ENCODE peak calls at places on chromosomes 13 and 19, in seven cellular contexts. P is thoracic aorta, A is mammary epithelial cell, R is brain microvascular endothelial cell, O is lower lobe of right lung, H is heart left ventricle, X is ovary. K is an unnamed sample.

GRCh38 chr19:44592451-44592890 is 20.9 kb upstream of the IGSF23 start:
- DNase-seq in R (no peak), X (no peak), P (no peak), H (peak), A (no peak), O (no peak), K (no peak)

GRCh38 chr19:9793051-9793591 is 24.6 kb upstream of the ZNF846 start:
- DNase-seq in H (no peak), X (peak), A (peak), O (peak), P (peak), R (peak), K (peak)

GRCh38 chr13:21730186-21730880 is 59.5 kb downstream of the FGF9 start:
- DNase-seq in A (no peak), R (no peak), H (no peak), P (no peak), X (no peak), O (no peak), K (no peak)

GRCh38 chr13:51902776-51903175 is 41.0 kb downstream of the CCDC70 start:
- DNase-seq in O (no peak), A (no peak), X (no peak), P (no peak), H (no peak), R (no peak), K (no peak)

GRCh38 chr13:32961724-32962123 is 54.5 kb upstream of the KL start:
- DNase-seq in O (no peak), A (no peak), H (no peak), R (no peak), X (no peak), P (no peak), K (no peak)

GRCh38 chr19:17909017-17909732 is 23.6 kb upstream of the CCDC124 start:
- DNase-seq in X (no peak), A (peak), H (no peak), R (no peak), O (no peak), P (no peak), K (no peak)

GRCh38 chr13:33927315-33927714 is 109.4 kb downstream of the RFC3 start:
- DNase-seq in H (no peak), P (no peak), X (no peak), R (peak), O (no peak), A (peak), K (peak)

GRCh38 chr19:40754611-40755247 is 3.7 kb downstream of the SNRPA start:
- DNase-seq in H (no peak), X (no peak), O (no peak), A (no peak), R (no peak), P (no peak), K (no peak)

GRCh38 chr19:32041681-32042292 is 303.6 kb upstream of the ZNF507 start:
- DNase-seq in P (no peak), O (no peak), A (peak), H (peak), R (peak), X (peak), K (peak)

GRCh38 chr13:51560336-51560735 is 23.9 kb upstream of the WDFY2 start:
- DNase-seq in H (no peak), X (no peak), A (no peak), P (no peak), R (no peak), O (no peak), K (no peak)

GRCh38 chr19:32537626-32538025 is 43.4 kb upstream of the PDCD5 start:
- DNase-seq in X (no peak), H (no peak), O (no peak), R (no peak), A (no peak), P (no peak), K (no peak)

GRCh38 chr19:55157064-55157908 is at the start of gene TNNI3:
- DNase-seq in X (no peak), H (peak), R (no peak), A (no peak), O (no peak), P (no peak), K (no peak)

GRCh38 chr19:55158423-55158822 is 891 bp upstream of the TNNI3 start:
- DNase-seq in O (no peak), A (no peak), X (no peak), R (no peak), H (no peak), P (no peak), K (no peak)

GRCh38 chr19:55158848-55159793 is 1.6 kb upstream of the TNNI3 start:
- DNase-seq in H (peak), A (no peak), X (no peak), R (peak), P (no peak), O (no peak), K (peak)

GRCh38 chr19:55153652-55154264 is 3.8 kb downstream of the TNNI3 start:
- DNase-seq in O (no peak), A (no peak), P (no peak), R (no peak), X (no peak), H (no peak), K (no peak)

GRCh38 chr19:55156202-55157063 is 1.1 kb downstream of the TNNI3 start:
- DNase-seq in A (peak), H (peak), P (no peak), R (peak), O (no peak), X (no peak), K (peak)
- H3K4me3 ChIP-seq in A (peak), H (peak), P (no peak), R (no peak), O (peak), X (no peak), K (no peak)

GRCh38 chr19:11204076-11204602 is 6.8 kb upstream of the KANK2 start:
- DNase-seq in H (no peak), A (no peak), X (no peak), R (no peak), O (no peak), P (no peak), K (no peak)
- TF ChIP-seq CTCF in H (no peak), A (no peak), X (no peak), R (no peak), O (no peak), P (peak), K (no peak)

DNA sequence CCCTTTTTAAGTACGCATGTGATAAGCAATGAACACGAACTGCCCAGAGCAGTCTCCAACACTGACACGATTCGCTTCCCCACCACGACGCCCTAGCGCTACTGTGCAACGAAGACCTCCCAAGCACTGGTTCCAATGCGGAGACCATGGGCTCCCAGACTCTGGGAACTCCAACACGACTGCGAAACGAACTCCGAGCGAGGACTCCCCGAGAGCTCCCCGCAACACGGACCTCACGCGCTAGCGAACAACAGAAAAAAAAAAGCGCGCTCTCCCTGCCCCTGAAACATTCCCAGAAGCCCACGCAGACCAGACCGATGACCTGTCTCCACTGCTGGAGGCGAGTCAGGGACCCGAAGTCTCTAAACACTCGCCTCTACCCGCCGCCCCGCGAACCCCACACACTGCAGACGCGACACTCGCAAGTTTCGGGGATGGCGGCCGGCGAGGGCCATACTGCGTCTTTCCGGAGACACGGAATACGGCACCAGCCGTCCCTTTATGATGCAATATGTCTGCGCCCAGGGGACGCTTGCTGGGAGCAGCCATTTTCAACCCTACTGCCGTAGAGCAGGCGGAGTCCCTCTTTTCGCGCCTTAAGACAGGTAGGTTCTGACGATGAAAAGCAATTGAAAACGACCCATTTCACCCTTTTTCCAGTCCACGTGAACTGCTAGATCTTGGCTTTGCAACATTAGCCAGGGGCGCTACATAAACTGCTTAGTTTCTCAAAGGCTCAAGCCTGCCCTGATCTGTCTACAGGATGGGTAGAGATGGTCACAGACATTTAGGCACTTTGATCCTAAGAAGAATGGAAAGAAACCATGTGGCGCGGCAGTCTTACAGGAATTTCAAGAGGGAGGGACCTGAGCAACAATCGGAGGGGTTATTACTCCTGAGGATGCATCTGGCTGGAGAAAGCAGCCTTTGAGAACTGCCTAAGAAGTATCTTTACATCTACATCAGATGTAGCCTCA is at the start of gene ZNF577:
- DNase-seq in H (peak), R (peak), X (peak), A (peak), O (peak), P (peak), K (peak)
- H3K4me3 ChIP-seq in H (peak), R (peak), X (peak), A (peak), O (peak), P (peak), K (peak)

GRCh38 chr19:16328824-16329482 is 4.3 kb downstream of the KLF2 start:
- DNase-seq in X (no peak), A (no peak), P (no peak), R (no peak), H (no peak), O (peak), K (peak)
- TF ChIP-seq CTCF in X (no peak), A (no peak), P (no peak), R (peak), H (no peak), O (no peak), K (no peak)

K was measured in fibroblast of the aortic adventitia.